ENCODE peak calls at places on chromosomes 2 and 18, in ten cellular contexts. D is IMR-90, Q is neuronal stem cell, J is mesenchymal stem cell, O is PC-9, U is GM23338, N is HCT116, Z is endothelial cell of umbilical vein, E is fibroblast of lung, K is GM23248. I is an unnamed sample.

GRCh38 chr2:6202756-6203155 is 510.6 kb downstream of the SOX11 start:
- DNase-seq in Q (no peak), U (no peak), J (no peak), N (no peak), Z (no peak), D (no peak), E (no peak), O (peak; percentile 93), K (no peak), I (no peak)

GRCh38 chr2:68980956-68981355 is 6.5 kb downstream of the GKN1 start:
- DNase-seq in Z (no peak), N (no peak), K (no peak), E (peak; percentile 37), O (no peak), J (no peak), U (no peak), D (no peak), Q (no peak), I (peak; percentile 45)

GRCh38 chr18:36352384-36352783 is 54.9 kb downstream of the FHOD3 start:
- DNase-seq in J (peak; percentile 29), E (peak; percentile 96), Z (no peak), Q (no peak), U (no peak), K (peak; percentile 99), D (peak; percentile 95), N (no peak), O (no peak), I (no peak)

GRCh38 chr2:98654702-98655488 is 46.5 kb downstream of the UNC50 start:
- DNase-seq in N (no peak), D (no peak), E (no peak), Z (peak; percentile 62), Q (no peak), K (no peak), U (no peak), J (no peak), O (no peak), I (peak; percentile 22)

GRCh38 chr18:3061581-3062416 is 48.9 kb upstream of the LPIN2 start:
- DNase-seq in N (no peak), E (no peak), J (peak; percentile 59), O (no peak), U (no peak), K (no peak), D (peak; percentile 25), Q (no peak), Z (no peak), I (peak; percentile 32)

GRCh38 chr18:998976-999375 is 94.3 kb downstream of the ADCYAP1 start:
- DNase-seq in D (no peak), E (no peak), U (peak; percentile 58), J (no peak), O (no peak), Z (no peak), K (no peak), Q (no peak), N (no peak), I (no peak)

GRCh38 chr2:3267869-3268704 is 109.5 kb downstream of the EIPR1 start:
- DNase-seq in E (no peak), Q (no peak), U (no peak), Z (no peak), N (no peak), O (no peak), K (no peak), D (no peak), J (no peak), I (no peak)

GRCh38 chr2:215283221-215283620 is 28.6 kb upstream of the ATIC start:
- DNase-seq in K (no peak), J (no peak), E (no peak), D (no peak), O (peak; percentile 54), Q (no peak), U (no peak), N (no peak), Z (no peak), I (no peak)

GRCh38 chr2:54208364-54209240 is 47.4 kb downstream of the TSPYL6 start:
- DNase-seq in D (peak; percentile 71), N (no peak), U (no peak), Q (no peak), Z (peak; percentile 29), O (no peak), K (peak; percentile 74), J (peak; percentile 49), E (peak; percentile 69), I (no peak)

GRCh38 chr2:28610583-28611201 is 114.8 kb downstream of the PLB1 start:
- DNase-seq in U (no peak), E (peak; percentile 98), Z (peak; percentile 92), D (peak; percentile 96), K (peak; percentile 92), Q (no peak), J (peak; percentile 87), N (peak; percentile 86), O (peak; percentile 99), I (no peak)

GRCh38 chr2:190579945-190580866 is 45.7 kb upstream of the NEMP2 start:
- DNase-seq in E (no peak), O (no peak), J (no peak), N (no peak), Q (no peak), U (no peak), Z (no peak), K (no peak), D (no peak), I (no peak)

GRCh38 chr2:14015113-14015512 is 617.4 kb upstream of the LRATD1 start:
- DNase-seq in Z (no peak), U (no peak), O (no peak), K (no peak), N (no peak), Q (no peak), E (peak; percentile 0), D (no peak), J (no peak), I (no peak)

GRCh38 chr18:53380063-53380639 is 844.3 kb downstream of the MBD2 start:
- DNase-seq in E (peak; percentile 21), J (peak; percentile 28), O (no peak), N (peak; percentile 19), Q (peak; percentile 24), U (peak; percentile 70), Z (peak; percentile 9), K (peak; percentile 7), D (peak; percentile 31), I (no peak)

GRCh38 chr2:162636206-162636728 is 202.3 kb downstream of the KCNH7 start:
- DNase-seq in N (no peak), U (no peak), K (no peak), D (no peak), Z (no peak), O (no peak), E (peak; percentile 35), Q (no peak), J (no peak), I (no peak)

GRCh38 chr2:201964631-201965206 is 68.9 kb upstream of the FZD7 start:
- DNase-seq in K (no peak), E (peak; percentile 68), U (no peak), Z (no peak), N (no peak), O (no peak), D (no peak), Q (no peak), J (no peak), I (no peak)

GRCh38 chr2:156332452-156333273 is at the start of gene NR4A2:
- DNase-seq in U (peak; percentile 89), E (peak; percentile 88), Z (peak; percentile 87), Q (peak; percentile 64), N (peak; percentile 96), O (peak; percentile 73), K (peak; percentile 97), J (peak; percentile 94), D (peak; percentile 92), I (peak; percentile 70)

DNA sequence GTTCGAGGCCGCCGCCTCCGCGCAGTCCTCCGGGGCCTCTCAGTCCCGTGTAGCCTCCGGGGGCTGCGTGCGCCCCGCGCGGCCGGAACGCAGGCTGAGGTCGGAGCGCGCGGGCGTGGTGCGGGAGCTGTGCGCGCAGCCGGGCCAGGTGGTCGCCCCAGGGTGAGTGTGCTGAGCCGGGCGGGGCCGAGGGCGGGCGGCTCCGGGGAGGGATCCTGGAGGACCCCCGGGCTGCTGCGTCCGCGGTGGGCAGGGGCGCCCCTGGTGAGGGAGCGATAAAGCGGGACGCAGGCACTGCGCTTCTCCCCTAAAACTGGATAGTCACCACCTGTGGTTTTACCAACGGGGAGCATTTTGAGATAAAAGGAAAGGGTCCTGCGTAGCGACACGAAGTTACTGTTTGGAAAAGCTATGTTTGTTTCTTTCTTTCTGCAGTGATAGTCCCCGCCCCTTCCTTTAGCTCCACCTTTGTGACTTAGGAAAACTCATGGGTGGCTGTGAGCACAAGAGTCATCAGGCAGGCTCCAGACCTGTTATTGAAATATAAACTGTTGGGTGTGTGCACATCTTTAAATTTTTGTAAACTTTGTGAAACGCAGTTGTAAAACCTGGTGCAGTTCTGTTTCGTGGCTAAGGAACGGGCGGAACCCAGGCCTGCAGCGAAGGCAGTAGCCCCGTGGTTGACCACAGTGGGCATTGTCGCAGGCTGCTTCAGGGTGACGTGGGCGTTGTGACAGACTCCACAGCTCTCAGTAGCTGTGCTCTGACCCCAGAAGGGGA is 687 bp downstream of the CTDP1 start:
- DNase-seq in J (peak; percentile 71), Q (peak; percentile 12), D (peak; percentile 52), N (no peak), U (peak; percentile 56), Z (peak; percentile 41), O (peak; percentile 63), K (peak; percentile 87), E (peak; percentile 38), I (peak; percentile 58)
- H2AFZ ChIP-seq in J (peak overlapping the region; percentile 62), Q (peak overlapping the region; percentile 100), D (peak overlapping the region; percentile 97), N (no peak overlapping the region), U (no peak overlapping the region), Z (peak overlapping the region; percentile 40), O (peak overlapping the region; percentile 72), K (peak overlapping the region; percentile 50), E (no peak overlapping the region), I (peak overlapping the region; percentile 52)

GRCh38 chr2:70949086-70949485 is 13.4 kb downstream of the ATP6V1B1 start:
- DNase-seq in K (no peak), U (no peak), Z (no peak), N (no peak), O (no peak), Q (no peak), E (no peak), J (no peak), D (no peak), I (no peak)
- H3K27ac ChIP-seq in K (no peak overlapping the region), U (no peak overlapping the region), Z (no peak overlapping the region), N (no peak overlapping the region), O (no peak overlapping the region), Q (no peak overlapping the region), E (no peak overlapping the region), J (no peak overlapping the region), D (no peak overlapping the region), I (no peak overlapping the region)

GRCh38 chr2:27381577-27382181 is 1.1 kb upstream of the ZNF513 start:
- DNase-seq in Q (no peak), O (no peak), N (no peak), U (no peak), Z (no peak), D (no peak), K (no peak), E (no peak), J (no peak), I (no peak)
- H2AFZ ChIP-seq in Q (no peak overlapping the region), O (no peak overlapping the region), N (no peak overlapping the region), U (no peak overlapping the region), Z (no peak overlapping the region), D (peak overlapping the region; percentile 95), K (no peak overlapping the region), E (no peak overlapping the region), J (no peak overlapping the region), I (no peak overlapping the region)

DNA sequence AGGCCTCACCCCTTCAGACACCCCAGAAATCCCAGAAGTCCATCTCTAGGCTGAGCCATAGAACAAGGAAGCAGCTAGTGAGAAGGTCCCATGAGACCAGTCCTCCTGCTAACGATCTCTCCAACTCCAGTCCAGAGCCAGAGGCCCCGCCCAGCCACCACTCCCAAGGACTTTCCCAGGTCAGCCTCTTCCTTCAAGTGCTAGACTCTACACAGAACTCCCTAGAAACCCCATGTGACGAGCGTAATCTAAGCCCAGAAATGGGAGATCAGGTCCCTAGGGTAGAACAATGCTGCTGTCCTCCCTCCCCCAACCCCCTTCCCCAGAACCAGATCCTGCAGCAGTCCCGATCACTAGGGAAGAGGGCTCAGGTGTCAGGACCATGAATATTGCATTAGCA is 6.9 kb downstream of the DCTN1 start:
- DNase-seq in E (no peak), U (peak; percentile 39), Q (no peak), N (no peak), D (no peak), Z (no peak), K (peak; percentile 49), J (peak; percentile 32), O (no peak), I (no peak)
- H3K27ac ChIP-seq in E (no peak overlapping the region), U (no peak overlapping the region), Q (no peak overlapping the region), N (no peak overlapping the region), D (no peak overlapping the region), Z (no peak overlapping the region), K (no peak overlapping the region), J (no peak overlapping the region), O (no peak overlapping the region), I (no peak overlapping the region)